ENCODE peak calls at places on chromosome 5, in four cellular contexts. M is HCT116, G is K562, K is HepG2. Q is an unnamed sample.

GRCh38 chr5:113268232-113268631 is 166.6 kb downstream of the TSSK1B start:
- DNase-seq in M (no peak), G (no peak), K (no peak), Q (no peak)

GRCh38 chr5:3155029-3155428 is 403.6 kb upstream of the IRX2 start:
- DNase-seq in M (no peak), G (no peak), K (no peak), Q (no peak)

GRCh38 chr5:15002791-15003190 is 131.2 kb upstream of the ANKH start:
- DNase-seq in M (no peak), G (no peak), K (no peak), Q (no peak)

GRCh38 chr5:25330721-25331120 is 685.9 kb upstream of the CDH10 start:
- DNase-seq in M (no peak), G (no peak), K (no peak), Q (no peak)

GRCh38 chr5:132493241-132493640 is 2.7 kb upstream of the IRF1 start:
- DNase-seq in M (no peak), G (no peak), K (no peak), Q (no peak)

GRCh38 chr5:167049043-167049663 is 1242.3 kb upstream of the WWC1 start:
- DNase-seq in M (peak), G (peak), K (peak), Q (peak)

GRCh38 chr5:122498163-122498562 is 186.1 kb downstream of the SNCAIP start:
- DNase-seq in M (no peak), G (no peak), K (no peak), Q (no peak)

GRCh38 chr5:179185256-179186091 is 125.3 kb downstream of the ZNF354C start:
- DNase-seq in M (no peak), G (no peak), K (no peak), Q (no peak)

GRCh38 chr5:134263801-134264200 is 37.9 kb upstream of the PPP2CA start:
- DNase-seq in M (no peak), G (no peak), K (no peak), Q (no peak)

GRCh38 chr5:135551593-135552447 is 16.1 kb upstream of the NEUROG1 start:
- DNase-seq in M (peak), G (peak), K (peak), Q (peak)

GRCh38 chr5:1030801-1031271 is 22.2 kb downstream of the NKD2 start:
- DNase-seq in M (no peak), G (no peak), K (no peak), Q (no peak)

GRCh38 chr5:68289576-68289975 is 74.0 kb downstream of the PIK3R1 start:
- DNase-seq in M (no peak), G (no peak), K (no peak), Q (no peak)

GRCh38 chr5:147949711-147950573 is 43.6 kb upstream of the C5orf46 start:
- DNase-seq in M (peak), G (peak), K (peak), Q (peak)

GRCh38 chr5:110812639-110813038 is 73.8 kb downstream of the SLC25A46 start:
- DNase-seq in M (no peak), G (no peak), K (no peak), Q (no peak)

GRCh38 chr5:64979518-64979917 is 210.8 kb downstream of the CWC27 start:
- DNase-seq in M (no peak), G (no peak), K (no peak), Q (no peak)

GRCh38 chr5:136021016-136021405 is 7.8 kb upstream of the TGFBI start:
- DNase-seq in M (no peak), G (peak), K (no peak), Q (no peak)

GRCh38 chr5:7856855-7857254 is 5.9 kb upstream of the CFAP90 start:
- DNase-seq in M (peak), G (peak), K (peak), Q (peak)

GRCh38 chr5:115749016-115749415 is 67.4 kb downstream of the CDO1 start:
- DNase-seq in M (peak), G (no peak), K (no peak), Q (no peak)

GRCh38 chr5:77774981-77775772 is 962 bp downstream of the TBCA start:
- DNase-seq in M (peak), G (no peak), K (peak), Q (peak)

GRCh38 chr5:177232358-177232757 is 71.2 kb downstream of the RAB24 start:
- DNase-seq in M (no peak), G (no peak), K (no peak), Q (no peak)

GRCh38 chr5:177232761-177233160 is 70.8 kb downstream of the RAB24 start:
- DNase-seq in M (no peak), G (no peak), K (no peak), Q (no peak)

GRCh38 chr5:177233206-177233605 is 70.3 kb downstream of the RAB24 start:
- DNase-seq in M (no peak), G (no peak), K (no peak), Q (no peak)

GRCh38 chr5:177230660-177231059 is 72.9 kb downstream of the RAB24 start:
- DNase-seq in M (no peak), G (no peak), K (no peak), Q (no peak)

DNA sequence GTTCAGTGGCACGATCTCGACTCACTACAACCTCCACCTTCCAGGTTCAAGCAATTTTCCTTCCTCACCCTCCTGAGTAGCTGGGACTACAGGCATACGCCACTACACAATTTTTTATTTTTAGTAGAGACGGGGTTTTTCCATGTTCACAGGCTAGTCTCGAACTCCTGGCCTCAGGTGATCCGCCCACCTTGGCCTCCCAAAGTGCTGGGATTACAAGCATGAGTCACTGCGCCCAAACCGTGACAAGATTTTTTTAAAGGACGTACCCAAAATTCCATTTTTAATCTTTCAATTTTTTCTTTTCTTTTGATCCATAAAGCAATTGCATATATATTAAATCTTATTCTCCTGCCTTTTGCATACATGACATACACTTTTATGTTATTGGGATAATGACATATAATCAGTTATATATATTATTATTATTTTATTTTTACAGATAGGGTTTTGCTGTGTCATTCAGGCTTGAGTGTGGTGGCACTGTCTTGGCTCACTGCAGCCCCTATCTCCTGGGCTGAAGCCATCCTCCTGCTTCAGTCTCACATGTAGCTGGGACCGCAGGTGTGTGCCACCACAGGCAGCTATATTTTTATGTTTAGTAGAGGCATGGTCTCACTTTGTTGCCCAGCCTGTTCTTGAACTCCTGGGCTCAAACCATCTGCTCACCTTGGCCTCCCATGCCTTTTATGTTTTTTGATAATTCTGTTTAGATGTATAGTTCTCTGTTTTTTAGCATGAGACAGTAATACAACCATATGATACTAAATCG is 71.9 kb downstream of the RAB24 start:
- DNase-seq in M (no peak), G (no peak), K (no peak), Q (no peak)
- TF ChIP-seq TCF7L2 in M (no peak), G (no peak), K (no peak), Q (no peak)

GRCh38 chr5:151682751-151683331 is 3.9 kb downstream of the SPARC start:
- DNase-seq in M (no peak), G (no peak), K (no peak), Q (no peak)
- TF ChIP-seq CTCF in M (no peak), G (no peak), K (no peak), Q (no peak)

DNA sequence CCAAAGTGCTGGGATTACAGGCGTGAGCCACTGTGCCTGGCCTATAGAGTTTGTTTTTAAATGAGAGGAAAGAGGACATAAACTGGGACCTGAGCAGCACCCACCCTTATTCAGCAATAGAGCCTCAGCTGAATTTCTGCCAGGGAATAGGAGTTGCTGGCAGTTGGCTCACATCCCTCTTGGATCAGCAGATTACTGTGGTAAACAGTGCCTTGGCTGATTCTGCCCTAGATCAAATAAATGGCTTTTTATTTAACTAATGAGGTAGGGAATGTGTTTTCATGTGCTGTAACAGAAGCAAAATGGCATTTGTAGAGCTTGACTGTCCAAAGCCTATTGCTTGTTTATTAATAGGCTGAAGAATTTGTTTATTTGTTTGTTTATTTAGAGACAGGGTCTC is 2.1 kb downstream of the ARHGEF37 start:
- DNase-seq in M (no peak), G (no peak), K (no peak), Q (no peak)
- TF ChIP-seq TCF7L2 in M (no peak), G (no peak), K (no peak), Q (no peak)

GRCh38 chr5:150606476-150606875 is 34.0 kb upstream of the SYNPO start:
- DNase-seq in M (no peak), G (no peak), K (no peak), Q (no peak)
- TF ChIP-seq CTCF in M (no peak), G (no peak), K (no peak), Q (no peak)

DNA sequence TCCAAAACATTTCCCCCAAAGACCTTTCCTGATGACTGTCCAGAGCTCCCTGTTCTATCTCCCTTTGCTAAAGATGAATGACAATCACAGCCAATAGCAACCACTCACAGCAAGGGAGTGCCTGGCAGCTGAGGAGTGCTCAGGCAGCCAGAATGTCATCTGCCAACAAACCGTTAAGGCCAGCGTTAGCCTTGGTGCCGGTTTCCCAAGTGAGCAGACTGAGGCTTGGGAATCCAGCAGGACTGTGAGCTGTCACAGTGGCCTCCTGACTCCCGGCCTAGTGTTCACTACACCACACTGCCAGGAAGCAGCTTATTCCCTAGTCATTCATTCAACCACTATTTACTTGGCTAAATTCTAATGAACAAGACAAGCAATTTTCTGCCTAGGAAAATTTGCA is 24.7 kb downstream of the STK10 start:
- DNase-seq in M (no peak), G (no peak), K (no peak), Q (no peak)
- TF ChIP-seq TCF7L2 in M (no peak), G (no peak), K (no peak), Q (no peak)

GRCh38 chr5:118906932-118907331 is 81.4 kb downstream of the DTWD2 start:
- DNase-seq in M (no peak), G (no peak), K (no peak), Q (no peak)

DNA sequence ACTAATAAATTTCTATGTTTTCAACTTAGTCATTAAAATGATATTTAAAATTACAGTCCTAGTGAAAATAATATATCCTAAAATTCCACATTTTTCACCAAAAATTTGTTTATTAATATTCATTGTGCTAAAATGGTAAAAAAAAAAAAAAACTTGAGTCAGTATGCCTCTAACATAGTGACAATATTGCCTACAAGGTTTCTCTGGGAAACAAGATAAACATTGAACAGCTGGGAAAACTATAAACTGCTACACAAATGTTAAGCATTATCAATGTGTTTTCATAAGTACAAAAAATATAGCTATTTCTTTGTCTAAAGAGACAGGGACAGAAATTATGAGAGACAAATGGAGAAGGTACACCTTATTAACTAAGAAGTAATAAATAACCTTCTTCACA is 85.3 kb downstream of the DTWD2 start:
- DNase-seq in M (no peak), G (no peak), K (no peak), Q (no peak)
- TF ChIP-seq CTCF in M (no peak), G (no peak), K (no peak), Q (no peak)

GRCh38 chr5:55036477-55036876 is 12.4 kb downstream of the GZMK start:
- DNase-seq in M (no peak), G (no peak), K (no peak), Q (no peak)
- TF ChIP-seq TCF7L2 in M (no peak), G (no peak), K (no peak), Q (no peak)

DNA sequence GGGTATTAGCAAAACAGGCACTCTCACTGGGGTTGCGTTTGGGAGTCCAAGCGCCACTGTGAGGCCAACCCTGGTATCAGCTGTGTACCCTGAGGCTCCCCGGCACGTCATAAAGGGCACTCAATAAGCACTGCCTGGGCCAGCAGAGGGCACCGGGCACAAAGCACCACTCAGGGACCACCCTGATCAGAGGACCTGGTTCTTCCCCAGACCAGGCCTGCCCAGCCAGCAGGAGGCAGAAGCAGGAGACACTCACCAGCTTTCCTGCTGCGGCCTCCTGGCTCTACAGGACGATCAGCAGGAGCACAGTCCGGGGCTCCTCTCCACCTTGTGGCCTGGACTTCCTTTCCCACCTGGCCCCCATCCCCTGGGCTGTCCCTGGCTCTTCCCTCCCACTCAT is 12.6 kb downstream of the MGAT1 start:
- DNase-seq in M (no peak), G (no peak), K (peak), Q (no peak)
- TF ChIP-seq CTCF in M (peak), G (peak), K (peak), Q (peak)

GRCh38 chr5:139453683-139454567 is 8.6 kb downstream of the ECSCR start:
- DNase-seq in M (no peak), G (no peak), K (no peak), Q (no peak)
- TF ChIP-seq TCF7L2 in M (no peak), G (no peak), K (no peak), Q (no peak)

Q was measured in Panc1.